ENCODE peak calls at places on chromosomes 11 and 22, in eight cellular contexts. L, C, G, O, T, H, R and B are unnamed samples.

GRCh38 chr11:130634981-130635473 is 186.6 kb downstream of the ADAMTS15 start:
- DNase-seq in L (no peak), C (peak; percentile 83), G (peak; percentile 27), O (no peak), T (no peak), H (peak; percentile 78), R (no peak), B (peak; percentile 71)

GRCh38 chr11:70434813-70435300 is 36.5 kb downstream of the CTTN start:
- DNase-seq in L (no peak), C (no peak), G (no peak), O (no peak), T (no peak), H (no peak), R (no peak), B (no peak)

GRCh38 chr11:122523841-122524531 is 131.5 kb upstream of the UBASH3B start:
- DNase-seq in L (peak; percentile 27), C (no peak), G (no peak), O (no peak), T (no peak), H (peak; percentile 37), R (no peak), B (peak; percentile 69)

GRCh38 chr11:107916671-107917241 is 11.5 kb upstream of the RAB39A start:
- DNase-seq in L (no peak), C (no peak), G (no peak), O (no peak), T (peak; percentile 55), H (peak; percentile 10), R (peak; percentile 32), B (peak; percentile 91)

GRCh38 chr22:32920032-32920628 is 118.6 kb downstream of the TIMP3 start:
- DNase-seq in L (no peak), C (peak; percentile 81), G (peak; percentile 90), O (no peak), T (no peak), H (peak; percentile 31), R (no peak), B (no peak)

GRCh38 chr11:67027943-67028542 is 5.1 kb downstream of the SYT12 start:
- DNase-seq in L (no peak), C (no peak), G (no peak), O (no peak), T (no peak), H (no peak), R (no peak), B (peak; percentile 53)

GRCh38 chr11:68370211-68371111 is 58.1 kb downstream of the LRP5 start:
- DNase-seq in L (no peak), C (peak; percentile 90), G (no peak), O (no peak), T (no peak), H (peak; percentile 39), R (no peak), B (no peak)

GRCh38 chr11:89498845-89499448 is 7.8 kb upstream of the NOX4 start:
- DNase-seq in L (no peak), C (no peak), G (no peak), O (no peak), T (no peak), H (no peak), R (no peak), B (no peak)

GRCh38 chr11:128508785-128509518 is 78.4 kb downstream of the ETS1 start:
- DNase-seq in L (no peak), C (no peak), G (no peak), O (no peak), T (no peak), H (peak; percentile 80), R (no peak), B (no peak)

GRCh38 chr11:66188580-66188979 is 79.9 kb upstream of the RAB1B start:
- DNase-seq in L (no peak), C (no peak), G (no peak), O (no peak), T (no peak), H (peak; percentile 79), R (no peak), B (no peak)

GRCh38 chr22:37827056-37827455 is 3.9 kb downstream of the GALR3 start:
- DNase-seq in L (no peak), C (no peak), G (no peak), O (no peak), T (no peak), H (peak; percentile 34), R (no peak), B (no peak)

GRCh38 chr22:22855617-22856308 is 31.9 kb upstream of the IGLL5 start:
- DNase-seq in L (no peak), C (no peak), G (no peak), O (no peak), T (peak; percentile 48), H (peak; percentile 24), R (no peak), B (peak; percentile 85)

GRCh38 chr11:66468691-66469090 is 2.0 kb downstream of the PELI3 start:
- DNase-seq in L (no peak), C (no peak), G (no peak), O (no peak), T (no peak), H (no peak), R (no peak), B (no peak)

GRCh38 chr11:73218106-73218829 is at the start of gene P2RY2:
- DNase-seq in L (peak; percentile 81), C (peak; percentile 87), G (peak; percentile 31), O (no peak), T (peak; percentile 93), H (peak; percentile 50), R (peak; percentile 85), B (peak; percentile 94)
- H3K4me3 ChIP-seq in L (peak within 1 kb of the TSS; percentile 44), C (peak within 1 kb of the TSS; percentile 60), G (peak within 1 kb of the TSS; percentile 58), O (no peak within 1 kb of the TSS), T (peak within 1 kb of the TSS; percentile 17), H (peak within 1 kb of the TSS; percentile 30), R (peak within 1 kb of the TSS; percentile 60), B (peak within 1 kb of the TSS; percentile 73)

DNA sequence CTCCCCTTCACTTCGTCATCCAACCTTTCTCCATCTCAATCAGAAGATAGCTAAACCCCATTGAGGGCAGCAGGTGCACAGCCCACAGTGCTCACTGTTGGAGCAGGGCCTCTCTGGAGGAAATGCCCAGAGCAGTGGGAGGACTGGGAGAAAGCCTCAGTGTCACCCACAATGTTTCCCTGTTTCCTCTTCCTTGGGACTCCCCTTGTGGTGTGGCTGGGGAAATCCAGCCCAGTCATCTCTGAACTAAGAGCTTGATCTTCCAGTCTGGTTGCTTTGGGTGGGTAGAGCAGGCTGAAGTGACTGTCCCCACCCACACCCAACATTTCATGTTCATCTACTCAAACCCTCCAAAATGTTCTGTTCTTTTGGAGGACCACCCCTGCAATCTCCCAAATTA is 29.8 kb upstream of the EED start:
- DNase-seq in L (no peak), C (no peak), G (no peak), O (no peak), T (no peak), H (no peak), R (no peak), B (no peak)
- TF ChIP-seq CTCF in L (no peak), C (no peak), G (no peak), O (no peak), T (no peak), H (no peak), R (no peak), B (peak; percentile 49)

GRCh38 chr22:25754527-25755202 is 12.7 kb downstream of the MYO18B start:
- DNase-seq in L (no peak), C (peak; percentile 97), G (no peak), O (no peak), T (peak; percentile 37), H (peak; percentile 67), R (no peak), B (no peak)

GRCh38 chr22:25752615-25753214 is 10.7 kb downstream of the MYO18B start:
- DNase-seq in L (no peak), C (no peak), G (no peak), O (no peak), T (no peak), H (no peak), R (no peak), B (no peak)

GRCh38 chr22:25751174-25751581 is 9.2 kb downstream of the MYO18B start:
- DNase-seq in L (no peak), C (no peak), G (no peak), O (no peak), T (no peak), H (no peak), R (peak; percentile 64), B (no peak)

GRCh38 chr22:25750569-25751173 is 8.7 kb downstream of the MYO18B start:
- DNase-seq in L (no peak), C (no peak), G (no peak), O (no peak), T (no peak), H (peak; percentile 45), R (no peak), B (no peak)

GRCh38 chr22:25753252-25753651 is 11.3 kb downstream of the MYO18B start:
- DNase-seq in L (no peak), C (no peak), G (no peak), O (no peak), T (no peak), H (no peak), R (no peak), B (no peak)
- H3K4me3 ChIP-seq in L (no peak overlapping the region), C (no peak overlapping the region), G (no peak overlapping the region), O (no peak overlapping the region), T (no peak overlapping the region), H (no peak overlapping the region), R (no peak overlapping the region), B (no peak overlapping the region)

DNA sequence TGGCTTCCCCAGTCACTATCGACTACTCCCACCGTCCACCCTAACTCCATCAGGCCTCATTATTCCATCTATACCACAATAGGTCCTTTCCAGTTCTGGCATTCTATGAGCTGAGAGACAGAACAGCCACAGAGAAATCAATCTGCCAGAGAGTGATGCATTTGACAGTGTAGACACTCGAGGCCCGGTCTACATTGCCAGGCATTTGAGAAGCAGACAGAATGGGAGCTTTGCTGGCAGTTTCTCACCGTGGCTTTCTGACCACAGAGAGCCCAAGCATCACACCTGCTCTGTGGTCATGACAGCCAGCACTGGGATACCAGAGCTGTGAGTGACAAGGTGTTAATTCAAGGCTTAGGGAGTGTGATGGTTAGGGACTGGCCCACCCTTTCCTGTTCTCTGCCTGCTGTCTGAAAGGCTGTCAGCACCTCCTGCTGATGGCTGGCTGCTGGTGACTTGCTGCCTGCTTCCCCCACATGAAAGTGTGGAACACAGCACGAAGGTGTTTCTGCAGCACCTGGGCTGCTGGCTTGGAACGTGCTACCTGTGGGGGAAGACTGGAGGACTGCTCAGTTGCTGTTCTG is 137.8 kb downstream of the KIRREL3 start:
- DNase-seq in L (no peak), C (no peak), G (no peak), O (no peak), T (no peak), H (no peak), R (no peak), B (peak; percentile 92)
- TF ChIP-seq CTCF in L (no peak), C (no peak), G (no peak), O (no peak), T (no peak), H (no peak), R (no peak), B (peak; percentile 82)

DNA sequence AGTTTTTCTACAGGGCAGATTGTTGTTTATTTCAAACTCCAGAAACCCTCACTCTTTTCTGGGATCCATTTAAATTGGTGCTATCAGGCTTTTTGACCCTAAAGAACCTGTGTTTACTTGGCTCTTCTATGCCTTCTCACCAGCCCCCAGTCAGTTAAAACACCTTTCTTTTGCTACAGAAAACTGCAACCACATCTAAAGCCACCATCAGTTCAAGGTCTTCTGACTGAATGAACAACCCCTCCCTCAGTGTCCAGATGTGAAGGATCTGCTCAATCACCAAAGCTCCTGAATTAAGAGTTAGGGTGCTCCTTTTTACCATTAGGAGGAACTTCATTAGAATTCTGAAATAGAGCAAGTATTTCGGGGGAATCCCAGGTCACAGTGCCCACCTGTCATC is 7.0 kb upstream of the GLYATL1B start:
- DNase-seq in L (no peak), C (no peak), G (no peak), O (no peak), T (no peak), H (no peak), R (no peak), B (no peak)
- H3K4me3 ChIP-seq in L (no peak overlapping the region), C (no peak overlapping the region), G (no peak overlapping the region), O (no peak overlapping the region), T (no peak overlapping the region), H (no peak overlapping the region), R (no peak overlapping the region), B (no peak overlapping the region)

GRCh38 chr11:13602844-13603243 is 65.6 kb upstream of the FAR1 start:
- DNase-seq in L (no peak), C (no peak), G (no peak), O (no peak), T (no peak), H (no peak), R (no peak), B (peak; percentile 59)
- TF ChIP-seq CTCF in L (no peak), C (no peak), G (no peak), O (no peak), T (no peak), H (no peak), R (no peak), B (peak; percentile 70)